ENCODE peak calls at places on chromosome 10, in seven cellular contexts. X is kidney, N is adrenal gland, V is left ventricle myocardium inferior, C is SK-N-SH, O is HepG2, Z is heart left ventricle. Y is an unnamed sample.

GRCh38 chr10:102795453-102796406 is 41.5 kb downstream of the CYP17A1 start:
- DNase-seq in X (no peak), N (no peak), V (peak; percentile 37), C (no peak), O (no peak), Z (no peak), Y (no peak)

GRCh38 chr10:74047871-74048270 is 50.0 kb downstream of the VCL start:
- DNase-seq in X (no peak), N (no peak), V (no peak), C (no peak), O (no peak), Z (no peak), Y (no peak)

GRCh38 chr10:35642023-35642792 is at the start of gene FZD8:
- DNase-seq in X (peak; percentile 97), N (peak; percentile 91), V (peak; percentile 92), C (peak; percentile 92), O (peak; percentile 68), Z (peak; percentile 94), Y (peak; percentile 92)

GRCh38 chr10:44807451-44807850 is 103.7 kb upstream of the TMEM72 start:
- DNase-seq in X (no peak), N (no peak), V (no peak), C (no peak), O (no peak), Z (no peak), Y (no peak)

GRCh38 chr10:78849115-78849514 is 219.7 kb upstream of the ZMIZ1 start:
- DNase-seq in X (no peak), N (no peak), V (no peak), C (no peak), O (no peak), Z (no peak), Y (no peak)

GRCh38 chr10:131387018-131387529 is 75.6 kb upstream of the TCERG1L start:
- DNase-seq in X (no peak), N (no peak), V (no peak), C (no peak), O (no peak), Z (no peak), Y (no peak)

GRCh38 chr10:34229917-34230316 is 585.2 kb downstream of the PARD3 start:
- DNase-seq in X (no peak), N (no peak), V (no peak), C (no peak), O (no peak), Z (no peak), Y (no peak)

GRCh38 chr10:122208616-122209430 is 62.3 kb upstream of the BTBD16 start:
- DNase-seq in X (no peak), N (no peak), V (no peak), C (no peak), O (no peak), Z (no peak), Y (no peak)

GRCh38 chr10:112985701-112986510 is 35.9 kb downstream of the TCF7L2 start:
- DNase-seq in X (no peak), N (no peak), V (no peak), C (no peak), O (no peak), Z (no peak), Y (no peak)

GRCh38 chr10:16987129-16987670 is 142.4 kb downstream of the CUBN start:
- DNase-seq in X (no peak), N (no peak), V (no peak), C (no peak), O (no peak), Z (no peak), Y (no peak)

GRCh38 chr10:14782691-14783363 is 8.1 kb upstream of the FAM107B start:
- DNase-seq in X (no peak), N (no peak), V (no peak), C (no peak), O (peak; percentile 56), Z (no peak), Y (no peak)

GRCh38 chr10:12835709-12836108 is 165.8 kb downstream of the CCDC3 start:
- DNase-seq in X (no peak), N (no peak), V (no peak), C (no peak), O (no peak), Z (no peak), Y (no peak)

GRCh38 chr10:49781247-49781646 is 19.1 kb upstream of the OGDHL start:
- DNase-seq in X (no peak), N (no peak), V (no peak), C (no peak), O (no peak), Z (no peak), Y (no peak)

GRCh38 chr10:74995806-74996205 is 115.7 kb upstream of the SAMD8 start:
- DNase-seq in X (no peak), N (no peak), V (no peak), C (no peak), O (no peak), Z (no peak), Y (no peak)

GRCh38 chr10:88156341-88156740 is 292.9 kb downstream of the PTEN start:
- DNase-seq in X (no peak), N (no peak), V (no peak), C (no peak), O (no peak), Z (no peak), Y (no peak)

GRCh38 chr10:132899054-132899750 is 43.2 kb downstream of the CFAP46 start:
- DNase-seq in X (peak; percentile 61), N (no peak), V (no peak), C (no peak), O (no peak), Z (peak; percentile 13), Y (peak; percentile 5)

GRCh38 chr10:31399171-31399570 is 80.2 kb downstream of the ZEB1 start:
- DNase-seq in X (no peak), N (no peak), V (no peak), C (no peak), O (no peak), Z (no peak), Y (no peak)
- H3K4me3 ChIP-seq in X (no peak overlapping the region), N (no peak overlapping the region), V (peak overlapping the region; percentile 3), C (no peak overlapping the region), O (no peak overlapping the region), Z (peak overlapping the region; percentile 11), Y (peak overlapping the region; percentile 1)

GRCh38 chr10:80201592-80202256 is 3.6 kb downstream of the ANXA11 start:
- DNase-seq in X (no peak), N (no peak), V (peak; percentile 47), C (no peak), O (no peak), Z (peak; percentile 76), Y (no peak)

GRCh38 chr10:80204801-80205477 is 398 bp downstream of the ANXA11 start:
- DNase-seq in X (peak; percentile 83), N (no peak), V (peak; percentile 50), C (peak; percentile 81), O (no peak), Z (peak; percentile 44), Y (peak; percentile 63)

GRCh38 chr10:80204193-80204714 is 1.1 kb downstream of the ANXA11 start:
- DNase-seq in X (no peak), N (no peak), V (peak; percentile 25), C (no peak), O (peak; percentile 16), Z (no peak), Y (no peak)

GRCh38 chr10:80203835-80204148 is 1.5 kb downstream of the ANXA11 start:
- DNase-seq in X (no peak), N (no peak), V (no peak), C (no peak), O (no peak), Z (no peak), Y (no peak)

DNA sequence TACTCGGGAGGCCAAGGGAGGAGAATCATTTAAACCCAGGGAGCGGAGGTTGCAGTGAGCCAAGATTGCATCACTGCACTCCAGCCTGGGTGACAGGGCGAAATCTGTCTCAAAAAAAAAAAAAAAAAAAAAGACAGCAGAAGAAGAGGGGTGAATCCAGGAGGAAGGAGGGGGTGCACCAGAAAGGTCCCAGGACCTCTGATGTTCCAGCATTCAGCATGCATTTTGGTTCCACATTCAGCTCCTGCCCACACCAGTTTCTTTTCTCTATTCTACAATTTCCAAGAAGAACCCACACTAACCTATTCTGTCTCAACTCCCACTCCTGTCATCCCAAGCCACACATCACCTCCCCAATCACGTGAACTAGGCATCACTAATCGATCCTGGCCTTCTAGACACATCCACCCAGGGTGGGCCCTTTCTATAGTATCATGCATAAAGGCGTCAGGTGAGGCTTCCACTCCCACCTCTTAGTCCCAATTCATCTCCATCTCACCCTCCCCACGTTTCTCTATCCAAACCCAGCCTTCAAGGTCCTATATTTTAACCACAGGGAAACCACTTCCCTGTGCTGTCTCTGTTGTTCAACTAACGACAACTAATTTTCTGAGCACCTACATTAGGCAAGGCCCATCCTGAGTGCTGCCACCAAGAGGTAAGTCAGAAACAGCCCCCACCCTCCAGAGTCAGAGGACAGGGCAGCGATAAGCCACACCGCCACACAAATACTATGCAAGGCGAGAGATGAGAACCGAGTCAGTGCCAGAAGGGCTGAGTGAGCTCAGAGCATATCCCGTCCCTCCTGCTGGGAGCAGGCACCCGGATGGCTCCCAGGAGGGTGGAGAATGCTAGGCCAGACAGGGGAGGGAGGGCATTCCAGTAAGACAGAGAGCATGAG is 2.2 kb downstream of the ANXA11 start:
- DNase-seq in X (peak; percentile 88), N (no peak), V (peak; percentile 81), C (no peak), O (peak; percentile 77), Z (peak; percentile 92), Y (peak; percentile 86)
- TF ChIP-seq CTCF in X (peak; percentile 20), N (no peak), V (peak; percentile 44), C (no peak), O (peak; percentile 75), Z (no peak), Y (peak; percentile 43)

DNA sequence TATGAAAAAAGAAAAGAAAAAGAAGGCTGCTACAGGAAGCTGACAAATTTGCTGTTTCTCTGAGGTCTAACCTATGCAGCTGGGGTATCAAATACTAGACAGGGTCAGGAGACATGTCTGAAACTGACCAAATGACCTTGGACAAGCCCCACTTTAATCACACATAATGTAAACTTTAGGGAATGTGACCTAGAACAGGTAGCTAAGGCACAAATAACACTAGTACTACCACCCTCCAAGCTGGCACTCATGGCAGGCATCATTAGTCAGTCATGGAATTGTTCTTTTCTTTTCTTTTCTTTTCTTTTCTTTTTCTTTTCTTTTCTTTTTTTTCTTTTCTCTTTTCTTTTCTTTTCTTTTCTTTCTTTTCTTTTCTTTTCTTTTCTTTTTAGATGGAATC is 250.4 kb downstream of the KCNMA1 start:
- DNase-seq in X (no peak), N (no peak), V (no peak), C (no peak), O (no peak), Z (no peak), Y (no peak)
- H3K27ac ChIP-seq in X (no peak overlapping the region), N (no peak overlapping the region), V (no peak overlapping the region), C (peak overlapping the region; percentile 82), O (no peak overlapping the region), Z (no peak overlapping the region), Y (no peak overlapping the region)

GRCh38 chr10:23173549-23174074 is 18.5 kb upstream of the PTF1A start:
- DNase-seq in X (no peak), N (no peak), V (no peak), C (peak; percentile 69), O (no peak), Z (no peak), Y (no peak)
- H3K4me3 ChIP-seq in X (no peak overlapping the region), N (no peak overlapping the region), V (peak overlapping the region; percentile 56), C (no peak overlapping the region), O (no peak overlapping the region), Z (peak overlapping the region; percentile 35), Y (peak overlapping the region; percentile 33)

DNA sequence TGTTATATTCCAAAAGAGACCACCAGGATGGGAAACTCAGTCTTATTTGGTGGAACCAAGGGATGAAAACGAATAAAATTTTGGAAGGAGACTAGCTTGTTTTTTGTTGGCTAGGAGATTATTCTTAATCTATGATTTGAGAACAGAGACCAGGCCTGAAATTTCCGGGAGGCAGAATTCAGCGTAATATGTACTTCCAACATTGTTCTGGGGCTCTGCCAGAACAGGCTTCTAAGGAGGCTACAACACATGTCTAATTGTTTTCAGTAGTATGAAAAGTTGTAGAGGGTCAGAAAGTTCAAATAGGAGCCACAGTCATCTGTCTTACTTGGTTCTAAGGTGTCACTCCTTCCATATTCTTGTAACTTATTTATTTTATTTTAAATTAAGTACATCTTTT is 1.7 kb downstream of the DDX21 start:
- DNase-seq in X (no peak), N (no peak), V (no peak), C (peak; percentile 10), O (no peak), Z (no peak), Y (no peak)
- TF ChIP-seq CTCF in X (no peak), N (no peak), V (no peak), C (no peak), O (no peak), Z (no peak), Y (no peak)